ENCODE peak calls at places on chromosomes 2 and 18, in eight cellular contexts. One of them, this sample, is unnamed.

GRCh38 chr2:15984367-15985255 is 44.3 kb downstream of the MYCN start:
- DNase-seq in colonic mucosa: no peak
- DNase-seq in GM10248: no peak
- DNase-seq in stimulated activated CD4-positive, alpha-beta T cell treated with anti-CD3 and anti-CD28 coated beads, Interleukin-12 subunit alpha, Interleukin-12 subunit beta, amount 100 ng/mL, for 24 hours: no peak
- DNase-seq in HepG2: no peak
- DNase-seq in CD8-positive, alpha-beta memory T cell: no peak
- DNase-seq in SIG-M5: no peak
- DNase-seq in COR-L47: no peak
- DNase-seq in this sample: no peak

GRCh38 chr18:9890957-9891356 is 5.2 kb downstream of the TXNDC2 start:
- DNase-seq in colonic mucosa: no peak
- DNase-seq in GM10248: no peak
- DNase-seq in stimulated activated CD4-positive, alpha-beta T cell treated with anti-CD3 and anti-CD28 coated beads, Interleukin-12 subunit alpha, Interleukin-12 subunit beta, amount 100 ng/mL, for 24 hours: no peak
- DNase-seq in HepG2: no peak
- DNase-seq in CD8-positive, alpha-beta memory T cell: no peak
- DNase-seq in SIG-M5: no peak
- DNase-seq in COR-L47: no peak
- DNase-seq in this sample: no peak

GRCh38 chr2:138090330-138090729 is 126.1 kb downstream of the HNMT start:
- DNase-seq in colonic mucosa: peak
- DNase-seq in GM10248: peak
- DNase-seq in stimulated activated CD4-positive, alpha-beta T cell treated with anti-CD3 and anti-CD28 coated beads, Interleukin-12 subunit alpha, Interleukin-12 subunit beta, amount 100 ng/mL, for 24 hours: no peak
- DNase-seq in HepG2: peak
- DNase-seq in CD8-positive, alpha-beta memory T cell: no peak
- DNase-seq in SIG-M5: no peak
- DNase-seq in COR-L47: peak
- DNase-seq in this sample: peak

GRCh38 chr2:196987654-196988364 is 61.3 kb upstream of the PGAP1 start:
- DNase-seq in colonic mucosa: no peak
- DNase-seq in GM10248: peak
- DNase-seq in stimulated activated CD4-positive, alpha-beta T cell treated with anti-CD3 and anti-CD28 coated beads, Interleukin-12 subunit alpha, Interleukin-12 subunit beta, amount 100 ng/mL, for 24 hours: no peak
- DNase-seq in HepG2: peak
- DNase-seq in CD8-positive, alpha-beta memory T cell: no peak
- DNase-seq in SIG-M5: peak
- DNase-seq in COR-L47: peak
- DNase-seq in this sample: peak

GRCh38 chr2:2639251-2640139 is 308.4 kb upstream of the MYT1L start:
- DNase-seq in colonic mucosa: no peak
- DNase-seq in GM10248: no peak
- DNase-seq in stimulated activated CD4-positive, alpha-beta T cell treated with anti-CD3 and anti-CD28 coated beads, Interleukin-12 subunit alpha, Interleukin-12 subunit beta, amount 100 ng/mL, for 24 hours: no peak
- DNase-seq in HepG2: no peak
- DNase-seq in CD8-positive, alpha-beta memory T cell: no peak
- DNase-seq in SIG-M5: no peak
- DNase-seq in COR-L47: no peak
- DNase-seq in this sample: no peak

GRCh38 chr2:53725662-53726061 is 41.9 kb upstream of the CHAC2 start:
- DNase-seq in colonic mucosa: no peak
- DNase-seq in GM10248: no peak
- DNase-seq in stimulated activated CD4-positive, alpha-beta T cell treated with anti-CD3 and anti-CD28 coated beads, Interleukin-12 subunit alpha, Interleukin-12 subunit beta, amount 100 ng/mL, for 24 hours: no peak
- DNase-seq in HepG2: no peak
- DNase-seq in CD8-positive, alpha-beta memory T cell: no peak
- DNase-seq in SIG-M5: no peak
- DNase-seq in COR-L47: no peak
- DNase-seq in this sample: no peak

GRCh38 chr2:53829252-53829651 is 30.5 kb downstream of the GPR75 start:
- DNase-seq in colonic mucosa: no peak
- DNase-seq in GM10248: no peak
- DNase-seq in stimulated activated CD4-positive, alpha-beta T cell treated with anti-CD3 and anti-CD28 coated beads, Interleukin-12 subunit alpha, Interleukin-12 subunit beta, amount 100 ng/mL, for 24 hours: no peak
- DNase-seq in HepG2: peak
- DNase-seq in CD8-positive, alpha-beta memory T cell: no peak
- DNase-seq in SIG-M5: no peak
- DNase-seq in COR-L47: no peak
- DNase-seq in this sample: no peak

GRCh38 chr2:197435598-197436435 is 989 bp upstream of the SF3B1 start:
- DNase-seq in colonic mucosa: no peak
- DNase-seq in GM10248: no peak
- DNase-seq in stimulated activated CD4-positive, alpha-beta T cell treated with anti-CD3 and anti-CD28 coated beads, Interleukin-12 subunit alpha, Interleukin-12 subunit beta, amount 100 ng/mL, for 24 hours: no peak
- DNase-seq in HepG2: peak
- DNase-seq in CD8-positive, alpha-beta memory T cell: no peak
- DNase-seq in SIG-M5: no peak
- DNase-seq in COR-L47: no peak
- DNase-seq in this sample: no peak

GRCh38 chr2:39981877-39982276 is 202.8 kb upstream of the THUMPD2 start:
- DNase-seq in colonic mucosa: no peak
- DNase-seq in GM10248: no peak
- DNase-seq in stimulated activated CD4-positive, alpha-beta T cell treated with anti-CD3 and anti-CD28 coated beads, Interleukin-12 subunit alpha, Interleukin-12 subunit beta, amount 100 ng/mL, for 24 hours: no peak
- DNase-seq in HepG2: no peak
- DNase-seq in CD8-positive, alpha-beta memory T cell: no peak
- DNase-seq in SIG-M5: no peak
- DNase-seq in COR-L47: no peak
- DNase-seq in this sample: no peak

GRCh38 chr2:106275971-106276370 is 81.9 kb upstream of the UXS1 start:
- DNase-seq in colonic mucosa: peak
- DNase-seq in GM10248: no peak
- DNase-seq in stimulated activated CD4-positive, alpha-beta T cell treated with anti-CD3 and anti-CD28 coated beads, Interleukin-12 subunit alpha, Interleukin-12 subunit beta, amount 100 ng/mL, for 24 hours: no peak
- DNase-seq in HepG2: no peak
- DNase-seq in CD8-positive, alpha-beta memory T cell: no peak
- DNase-seq in SIG-M5: no peak
- DNase-seq in COR-L47: no peak
- DNase-seq in this sample: no peak

GRCh38 chr2:50953021-50953420 is 78.9 kb downstream of the NRXN1 start:
- DNase-seq in colonic mucosa: no peak
- DNase-seq in GM10248: no peak
- DNase-seq in stimulated activated CD4-positive, alpha-beta T cell treated with anti-CD3 and anti-CD28 coated beads, Interleukin-12 subunit alpha, Interleukin-12 subunit beta, amount 100 ng/mL, for 24 hours: no peak
- DNase-seq in HepG2: peak
- DNase-seq in CD8-positive, alpha-beta memory T cell: no peak
- DNase-seq in SIG-M5: no peak
- DNase-seq in COR-L47: peak
- DNase-seq in this sample: no peak

GRCh38 chr2:239259603-239260298 is 141.1 kb downstream of the HDAC4 start:
- DNase-seq in colonic mucosa: peak
- DNase-seq in GM10248: peak
- DNase-seq in stimulated activated CD4-positive, alpha-beta T cell treated with anti-CD3 and anti-CD28 coated beads, Interleukin-12 subunit alpha, Interleukin-12 subunit beta, amount 100 ng/mL, for 24 hours: no peak
- DNase-seq in HepG2: no peak
- DNase-seq in CD8-positive, alpha-beta memory T cell: no peak
- DNase-seq in SIG-M5: peak
- DNase-seq in COR-L47: no peak
- DNase-seq in this sample: peak

GRCh38 chr18:9333441-9334350 is 877 bp upstream of the TWSG1 start:
- DNase-seq in colonic mucosa: peak
- DNase-seq in GM10248: no peak
- DNase-seq in stimulated activated CD4-positive, alpha-beta T cell treated with anti-CD3 and anti-CD28 coated beads, Interleukin-12 subunit alpha, Interleukin-12 subunit beta, amount 100 ng/mL, for 24 hours: no peak
- DNase-seq in HepG2: no peak
- DNase-seq in CD8-positive, alpha-beta memory T cell: no peak
- DNase-seq in SIG-M5: no peak
- DNase-seq in COR-L47: no peak
- DNase-seq in this sample: peak

GRCh38 chr2:152132321-152132720 is 33.5 kb upstream of the CACNB4 start:
- DNase-seq in colonic mucosa: no peak
- DNase-seq in GM10248: no peak
- DNase-seq in stimulated activated CD4-positive, alpha-beta T cell treated with anti-CD3 and anti-CD28 coated beads, Interleukin-12 subunit alpha, Interleukin-12 subunit beta, amount 100 ng/mL, for 24 hours: no peak
- DNase-seq in HepG2: no peak
- DNase-seq in CD8-positive, alpha-beta memory T cell: no peak
- DNase-seq in SIG-M5: no peak
- DNase-seq in COR-L47: no peak
- DNase-seq in this sample: no peak

GRCh38 chr2:239025081-239025801 is 177.4 kb downstream of the TWIST2 start:
- DNase-seq in colonic mucosa: no peak
- DNase-seq in GM10248: no peak
- DNase-seq in stimulated activated CD4-positive, alpha-beta T cell treated with anti-CD3 and anti-CD28 coated beads, Interleukin-12 subunit alpha, Interleukin-12 subunit beta, amount 100 ng/mL, for 24 hours: no peak
- DNase-seq in HepG2: no peak
- DNase-seq in CD8-positive, alpha-beta memory T cell: no peak
- DNase-seq in SIG-M5: no peak
- DNase-seq in COR-L47: no peak
- DNase-seq in this sample: no peak

GRCh38 chr2:24871852-24872323 is 48.1 kb downstream of the ADCY3 start:
- DNase-seq in colonic mucosa: no peak
- DNase-seq in GM10248: no peak
- DNase-seq in stimulated activated CD4-positive, alpha-beta T cell treated with anti-CD3 and anti-CD28 coated beads, Interleukin-12 subunit alpha, Interleukin-12 subunit beta, amount 100 ng/mL, for 24 hours: no peak
- DNase-seq in HepG2: no peak
- DNase-seq in CD8-positive, alpha-beta memory T cell: no peak
- DNase-seq in SIG-M5: no peak
- DNase-seq in COR-L47: no peak
- DNase-seq in this sample: no peak

GRCh38 chr2:170261566-170261965 is 83.6 kb downstream of the MYO3B start:
- DNase-seq in colonic mucosa: no peak
- DNase-seq in GM10248: no peak
- DNase-seq in stimulated activated CD4-positive, alpha-beta T cell treated with anti-CD3 and anti-CD28 coated beads, Interleukin-12 subunit alpha, Interleukin-12 subunit beta, amount 100 ng/mL, for 24 hours: no peak
- DNase-seq in HepG2: no peak
- DNase-seq in CD8-positive, alpha-beta memory T cell: no peak
- DNase-seq in SIG-M5: no peak
- DNase-seq in COR-L47: no peak
- DNase-seq in this sample: no peak

GRCh38 chr2:221485500-221485870 is 86.6 kb downstream of the EPHA4 start:
- DNase-seq in colonic mucosa: no peak
- DNase-seq in GM10248: no peak
- DNase-seq in stimulated activated CD4-positive, alpha-beta T cell treated with anti-CD3 and anti-CD28 coated beads, Interleukin-12 subunit alpha, Interleukin-12 subunit beta, amount 100 ng/mL, for 24 hours: no peak
- DNase-seq in HepG2: no peak
- DNase-seq in CD8-positive, alpha-beta memory T cell: no peak
- DNase-seq in SIG-M5: no peak
- DNase-seq in COR-L47: no peak
- DNase-seq in this sample: no peak

GRCh38 chr2:7467782-7468447 is 550.7 kb downstream of the RNF144A start:
- DNase-seq in colonic mucosa: no peak
- DNase-seq in GM10248: no peak
- DNase-seq in stimulated activated CD4-positive, alpha-beta T cell treated with anti-CD3 and anti-CD28 coated beads, Interleukin-12 subunit alpha, Interleukin-12 subunit beta, amount 100 ng/mL, for 24 hours: no peak
- DNase-seq in HepG2: no peak
- DNase-seq in CD8-positive, alpha-beta memory T cell: peak
- DNase-seq in SIG-M5: no peak
- DNase-seq in COR-L47: no peak
- DNase-seq in this sample: no peak

GRCh38 chr2:46269545-46270273 is 27.5 kb upstream of the EPAS1 start:
- DNase-seq in colonic mucosa: no peak
- DNase-seq in GM10248: no peak
- DNase-seq in stimulated activated CD4-positive, alpha-beta T cell treated with anti-CD3 and anti-CD28 coated beads, Interleukin-12 subunit alpha, Interleukin-12 subunit beta, amount 100 ng/mL, for 24 hours: no peak
- DNase-seq in HepG2: no peak
- DNase-seq in CD8-positive, alpha-beta memory T cell: no peak
- DNase-seq in SIG-M5: no peak
- DNase-seq in COR-L47: no peak
- DNase-seq in this sample: no peak

GRCh38 chr2:237486334-237486818 is 675 bp upstream of the MLPH start:
- DNase-seq in colonic mucosa: no peak
- DNase-seq in GM10248: no peak
- DNase-seq in stimulated activated CD4-positive, alpha-beta T cell treated with anti-CD3 and anti-CD28 coated beads, Interleukin-12 subunit alpha, Interleukin-12 subunit beta, amount 100 ng/mL, for 24 hours: no peak
- DNase-seq in HepG2: no peak
- DNase-seq in CD8-positive, alpha-beta memory T cell: no peak
- DNase-seq in SIG-M5: no peak
- DNase-seq in COR-L47: no peak
- DNase-seq in this sample: no peak